ENCODE peak calls at places on chromosomes 5 and 9, in eight cellular contexts. B is brain microvascular endothelial cell, C is psoas muscle, E is cardiac muscle cell, Y is IMR-90, W is tibial nerve, H is PC-9, S is adrenal gland. D is an unnamed sample.

GRCh38 chr9:28135571-28135970 is 562.3 kb upstream of the C9orf72 start:
- DNase-seq in B (no peak), C (no peak), E (no peak), Y (no peak), W (no peak), H (no peak), S (no peak), D (no peak)

GRCh38 chr9:133246507-133247390 is 28.3 kb downstream of the ABO start:
- DNase-seq in B (no peak), C (no peak), E (no peak), Y (no peak), W (no peak), H (no peak), S (no peak), D (no peak)

GRCh38 chr5:133336121-133336968 is 276.0 kb downstream of the FSTL4 start:
- DNase-seq in B (no peak), C (no peak), E (no peak), Y (no peak), W (no peak), H (no peak), S (no peak), D (no peak)

GRCh38 chr5:36552626-36553393 is 53.6 kb upstream of the SLC1A3 start:
- DNase-seq in B (no peak), C (no peak), E (no peak), Y (no peak), W (no peak), H (no peak), S (no peak), D (no peak)

GRCh38 chr9:128901822-128902221 is 19.0 kb upstream of the PHYHD1 start:
- DNase-seq in B (no peak), C (no peak), E (no peak), Y (no peak), W (no peak), H (no peak), S (no peak), D (no peak)

GRCh38 chr9:129427113-129427512 is 193.8 kb downstream of the C9orf50 start:
- DNase-seq in B (no peak), C (no peak), E (no peak), Y (no peak), W (no peak), H (no peak), S (no peak), D (no peak)

GRCh38 chr5:69368458-69369368 is 607 bp downstream of the AK6 start:
- DNase-seq in B (peak), C (no peak), E (peak), Y (peak), W (no peak), H (peak), S (no peak), D (no peak)

GRCh38 chr5:144150996-144151395 is 19.5 kb downstream of the YIPF5 start:
- DNase-seq in B (peak), C (no peak), E (no peak), Y (peak), W (no peak), H (no peak), S (no peak), D (no peak)

DNA sequence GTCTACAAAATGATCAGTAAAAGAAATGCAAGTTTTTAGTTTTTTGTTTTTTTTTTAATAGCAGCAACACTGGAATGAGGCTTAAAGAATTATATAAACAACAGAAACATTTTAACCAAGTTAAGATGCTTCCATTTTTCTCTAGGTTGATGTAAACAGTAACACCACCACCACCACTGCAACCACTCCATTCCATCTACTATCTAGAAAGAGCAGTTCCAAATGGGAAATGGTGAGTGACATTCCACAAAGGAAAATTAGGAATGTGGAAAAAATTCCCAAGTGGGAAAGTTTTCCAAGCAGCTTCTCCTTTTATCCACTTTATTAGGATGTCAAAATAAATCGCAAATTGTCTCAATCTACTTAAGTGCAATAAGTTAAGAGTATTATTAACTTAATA is 32.6 kb downstream of the SLC38A9 start:
- DNase-seq in B (no peak), C (no peak), E (no peak), Y (peak), W (no peak), H (no peak), S (no peak), D (no peak)
- H3K27ac ChIP-seq in B (no peak), C (peak), E (no peak), Y (no peak), W (peak), H (no peak), S (no peak), D (no peak)

GRCh38 chr9:99336005-99336404 is 113.9 kb downstream of the SEC61B start:
- DNase-seq in B (no peak), C (no peak), E (no peak), Y (no peak), W (no peak), H (no peak), S (no peak), D (no peak)
- TF ChIP-seq CTCF in B (no peak), C (peak), E (no peak), Y (no peak), W (no peak), H (no peak), S (no peak), D (no peak)

GRCh38 chr9:1454980-1455367 is 404.8 kb downstream of the DMRT2 start:
- DNase-seq in B (no peak), C (no peak), E (no peak), Y (no peak), W (no peak), H (no peak), S (no peak), D (no peak)
- H3K4me3 ChIP-seq in B (no peak), C (no peak), E (no peak), Y (no peak), W (no peak), H (no peak), S (no peak), D (no peak)

GRCh38 chr9:71680189-71680983 is 87.9 kb downstream of the CEMIP2 start:
- DNase-seq in B (peak), C (no peak), E (no peak), Y (peak), W (no peak), H (peak), S (no peak), D (no peak)
- H3K27ac ChIP-seq in B (peak), C (no peak), E (no peak), Y (peak), W (peak), H (peak), S (peak), D (no peak)

DNA sequence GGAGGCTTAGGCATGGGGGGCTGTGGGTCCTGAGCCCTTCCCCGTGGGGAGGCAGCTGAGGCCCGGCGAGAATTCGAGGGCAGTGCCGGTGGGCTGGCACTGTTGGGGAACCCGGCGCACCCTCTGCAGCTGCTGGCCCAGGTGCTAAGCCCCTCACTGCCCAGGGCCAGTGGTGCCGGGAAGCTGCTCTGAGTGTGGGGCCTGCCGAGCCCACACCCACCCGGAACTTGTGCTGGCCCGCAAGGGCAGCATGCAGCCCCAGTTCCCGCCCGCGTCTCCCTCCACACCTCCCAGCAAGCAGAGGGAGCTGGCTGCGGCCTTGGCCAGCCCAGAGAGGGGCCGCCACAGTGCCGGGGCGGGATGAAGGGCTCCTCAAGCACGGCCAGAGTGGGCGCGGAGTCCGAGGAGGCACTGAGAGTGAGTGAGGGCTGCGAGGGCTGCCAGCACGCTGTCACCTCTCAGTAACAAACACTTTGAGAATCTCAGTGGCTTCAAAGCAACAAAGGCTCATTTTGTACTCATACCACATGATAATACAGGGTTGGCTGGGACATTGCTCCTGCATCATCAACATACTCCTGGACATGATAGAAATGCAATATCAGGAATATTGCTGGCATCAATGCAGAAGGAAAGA is 265.7 kb upstream of the ANKRD55 start:
- DNase-seq in B (no peak), C (no peak), E (no peak), Y (no peak), W (no peak), H (no peak), S (no peak), D (no peak)
- TF ChIP-seq CTCF in B (no peak), C (no peak), E (no peak), Y (no peak), W (no peak), H (no peak), S (no peak), D (no peak)

GRCh38 chr9:4324513-4324912 is 24.6 kb upstream of the GLIS3 start:
- DNase-seq in B (peak), C (no peak), E (no peak), Y (peak), W (no peak), H (no peak), S (peak), D (no peak)

GRCh38 chr9:4325113-4325512 is 25.2 kb upstream of the GLIS3 start:
- DNase-seq in B (no peak), C (no peak), E (no peak), Y (no peak), W (no peak), H (no peak), S (no peak), D (no peak)

GRCh38 chr9:4333231-4333740 is 33.4 kb upstream of the GLIS3 start:
- DNase-seq in B (no peak), C (no peak), E (no peak), Y (no peak), W (no peak), H (no peak), S (no peak), D (no peak)

GRCh38 chr9:4327504-4328191 is 27.8 kb upstream of the GLIS3 start:
- DNase-seq in B (no peak), C (no peak), E (no peak), Y (peak), W (no peak), H (no peak), S (no peak), D (no peak)

GRCh38 chr9:4328723-4329122 is 28.9 kb upstream of the GLIS3 start:
- DNase-seq in B (no peak), C (no peak), E (no peak), Y (peak), W (no peak), H (no peak), S (no peak), D (no peak)
- H3K4me3 ChIP-seq in B (no peak), C (no peak), E (no peak), Y (no peak), W (no peak), H (no peak), S (no peak), D (no peak)

DNA sequence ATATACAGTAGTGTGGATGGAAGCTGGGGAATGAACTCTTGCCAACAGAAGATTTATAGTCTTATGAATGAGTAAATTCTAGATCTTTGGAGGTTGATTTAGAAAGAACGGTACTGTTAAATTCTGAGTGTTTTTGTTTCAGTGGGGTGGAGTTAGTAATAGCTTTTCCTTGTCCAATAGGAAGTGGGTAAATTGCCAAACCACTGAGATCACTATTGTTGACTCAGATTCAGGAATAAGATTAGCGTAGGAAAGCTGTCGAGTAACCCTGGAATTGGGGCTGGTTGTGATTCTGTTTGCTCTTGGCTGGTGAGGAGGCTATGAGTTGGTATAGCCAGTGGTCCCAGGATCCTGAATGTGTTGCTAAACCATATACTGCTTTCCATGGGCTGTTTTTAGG is 155.6 kb downstream of the ARHGAP26 start:
- DNase-seq in B (peak), C (no peak), E (no peak), Y (peak), W (no peak), H (no peak), S (peak), D (no peak)
- H3K27ac ChIP-seq in B (no peak), C (peak), E (no peak), Y (no peak), W (peak), H (no peak), S (peak), D (peak)

GRCh38 chr5:33477816-33478215 is 37.1 kb downstream of the TARS1 start:
- DNase-seq in B (no peak), C (no peak), E (no peak), Y (no peak), W (no peak), H (no peak), S (no peak), D (no peak)
- TF ChIP-seq CTCF in B (no peak), C (no peak), E (no peak), Y (no peak), W (no peak), H (no peak), S (no peak), D (no peak)

GRCh38 chr9:14790628-14791027 is 68.1 kb upstream of the CER1 start:
- DNase-seq in B (no peak), C (no peak), E (no peak), Y (no peak), W (no peak), H (no peak), S (no peak), D (no peak)

GRCh38 chr9:14799030-14799429 is 76.5 kb upstream of the CER1 start:
- DNase-seq in B (no peak), C (no peak), E (no peak), Y (no peak), W (no peak), H (no peak), S (no peak), D (no peak)

GRCh38 chr9:14788846-14789245 is 66.3 kb upstream of the CER1 start:
- DNase-seq in B (no peak), C (no peak), E (no peak), Y (no peak), W (no peak), H (no peak), S (no peak), D (no peak)

GRCh38 chr9:14797442-14797841 is 74.9 kb upstream of the CER1 start:
- DNase-seq in B (peak), C (no peak), E (no peak), Y (no peak), W (no peak), H (no peak), S (no peak), D (no peak)

DNA sequence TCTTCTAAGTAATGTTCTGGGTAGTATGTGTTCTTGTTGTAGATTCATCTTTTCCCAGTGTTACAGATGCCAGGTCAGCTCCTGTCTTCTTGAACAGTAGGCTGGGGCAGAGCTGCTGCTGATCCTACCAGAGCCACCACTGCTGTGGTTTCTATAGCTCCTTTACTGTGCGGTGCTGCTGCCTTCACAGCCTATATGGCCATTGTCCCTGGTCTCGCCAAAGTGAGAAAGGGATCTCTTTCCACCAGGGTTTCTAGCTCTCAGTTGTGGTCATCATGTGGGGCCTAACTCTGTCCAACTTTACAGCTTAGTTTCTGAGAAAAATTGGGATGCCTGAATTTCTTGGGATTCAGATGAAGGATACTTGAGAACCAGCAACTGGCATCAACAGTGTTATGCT is 70.9 kb upstream of the CER1 start:
- DNase-seq in B (no peak), C (no peak), E (no peak), Y (no peak), W (no peak), H (no peak), S (no peak), D (no peak)
- H3K4me3 ChIP-seq in B (no peak), C (no peak), E (no peak), Y (no peak), W (no peak), H (no peak), S (no peak), D (no peak)

D was measured in right atrium auricular region.